ENCODE peak calls at places on chromosomes 11 and 22, in four cellular contexts. One of them, this sample, is unnamed.

GRCh38 chr22:39530692-39531331 is 1.7 kb downstream of the RPS19BP1 start:
- DNase-seq in AG04450: no peak
- DNase-seq in foreskin fibroblast: peak; percentile 64
- DNase-seq in cardiac fibroblast: peak; percentile 67
- DNase-seq in this sample: no peak

GRCh38 chr11:128550967-128551522 is 36.3 kb downstream of the ETS1 start:
- DNase-seq in AG04450: no peak
- DNase-seq in foreskin fibroblast: no peak
- DNase-seq in cardiac fibroblast: no peak
- DNase-seq in this sample: no peak

GRCh38 chr11:130023204-130023603 is 20.6 kb upstream of the PRDM10 start:
- DNase-seq in AG04450: no peak
- DNase-seq in foreskin fibroblast: peak; percentile 75
- DNase-seq in cardiac fibroblast: peak; percentile 62
- DNase-seq in this sample: peak; percentile 45

GRCh38 chr22:44205713-44206645 is 25.3 kb downstream of the PARVG start:
- DNase-seq in AG04450: no peak
- DNase-seq in foreskin fibroblast: no peak
- DNase-seq in cardiac fibroblast: no peak
- DNase-seq in this sample: no peak

GRCh38 chr11:74634537-74634936 is 42.2 kb downstream of the POLD3 start:
- DNase-seq in AG04450: no peak
- DNase-seq in foreskin fibroblast: peak; percentile 49
- DNase-seq in cardiac fibroblast: peak; percentile 57
- DNase-seq in this sample: no peak

GRCh38 chr22:18057568-18058209 is 20.1 kb upstream of the PEX26 start:
- DNase-seq in AG04450: peak; percentile 95
- DNase-seq in foreskin fibroblast: peak; percentile 97
- DNase-seq in cardiac fibroblast: peak; percentile 98
- DNase-seq in this sample: peak; percentile 83

GRCh38 chr22:38741166-38741565 is 14.6 kb downstream of the SUN2 start:
- DNase-seq in AG04450: no peak
- DNase-seq in foreskin fibroblast: no peak
- DNase-seq in cardiac fibroblast: no peak
- DNase-seq in this sample: no peak

GRCh38 chr22:49608228-49608627 is 219.4 kb downstream of the BRD1 start:
- DNase-seq in AG04450: no peak
- DNase-seq in foreskin fibroblast: no peak
- DNase-seq in cardiac fibroblast: no peak
- DNase-seq in this sample: no peak

GRCh38 chr11:120985718-120986569 is 38.0 kb upstream of the TBCEL start:
- DNase-seq in AG04450: no peak
- DNase-seq in foreskin fibroblast: peak; percentile 75
- DNase-seq in cardiac fibroblast: peak; percentile 60
- DNase-seq in this sample: peak; percentile 52

GRCh38 chr11:26896716-26897115 is 97.2 kb upstream of the FIBIN start:
- DNase-seq in AG04450: no peak
- DNase-seq in foreskin fibroblast: peak; percentile 26
- DNase-seq in cardiac fibroblast: peak; percentile 26
- DNase-seq in this sample: no peak

GRCh38 chr11:126284829-126285228 is 1.9 kb downstream of the TIRAP start:
- DNase-seq in AG04450: peak; percentile 85
- DNase-seq in foreskin fibroblast: peak; percentile 97
- DNase-seq in cardiac fibroblast: peak; percentile 89
- DNase-seq in this sample: peak; percentile 80

GRCh38 chr11:82942376-82942775 is 40.8 kb downstream of the DDIAS start:
- DNase-seq in AG04450: no peak
- DNase-seq in foreskin fibroblast: no peak
- DNase-seq in cardiac fibroblast: no peak
- DNase-seq in this sample: no peak

GRCh38 chr11:73288873-73289707 is 17.0 kb downstream of the P2RY6 start:
- DNase-seq in AG04450: no peak
- DNase-seq in foreskin fibroblast: peak; percentile 79
- DNase-seq in cardiac fibroblast: peak; percentile 81
- DNase-seq in this sample: peak; percentile 69
- H3K4me3 ChIP-seq in AG04450: no peak overlapping the region
- H3K4me3 ChIP-seq in foreskin fibroblast: no peak overlapping the region
- H3K4me3 ChIP-seq in cardiac fibroblast: no peak overlapping the region
- H3K4me3 ChIP-seq in this sample: no peak overlapping the region

GRCh38 chr22:42893366-42894150 is 36.5 kb upstream of the ARFGAP3 start:
- DNase-seq in AG04450: no peak
- DNase-seq in foreskin fibroblast: no peak
- DNase-seq in cardiac fibroblast: no peak
- DNase-seq in this sample: no peak
- H3K4me3 ChIP-seq in AG04450: no peak overlapping the region
- H3K4me3 ChIP-seq in foreskin fibroblast: no peak overlapping the region
- H3K4me3 ChIP-seq in cardiac fibroblast: no peak overlapping the region
- H3K4me3 ChIP-seq in this sample: no peak overlapping the region

GRCh38 chr22:16603448-16603768 is 10.8 kb upstream of the CCT8L2 start:
- DNase-seq in AG04450: no peak
- DNase-seq in foreskin fibroblast: peak; percentile 1
- DNase-seq in cardiac fibroblast: no peak
- DNase-seq in this sample: no peak

GRCh38 chr22:16601437-16602223 is 9.0 kb upstream of the CCT8L2 start:
- DNase-seq in AG04450: no peak
- DNase-seq in foreskin fibroblast: peak; percentile 42
- DNase-seq in cardiac fibroblast: peak; percentile 1
- DNase-seq in this sample: no peak
- H3K4me3 ChIP-seq in AG04450: no peak overlapping the region
- H3K4me3 ChIP-seq in foreskin fibroblast: no peak overlapping the region
- H3K4me3 ChIP-seq in cardiac fibroblast: peak overlapping the region; percentile 11
- H3K4me3 ChIP-seq in this sample: peak overlapping the region; percentile 28

DNA sequence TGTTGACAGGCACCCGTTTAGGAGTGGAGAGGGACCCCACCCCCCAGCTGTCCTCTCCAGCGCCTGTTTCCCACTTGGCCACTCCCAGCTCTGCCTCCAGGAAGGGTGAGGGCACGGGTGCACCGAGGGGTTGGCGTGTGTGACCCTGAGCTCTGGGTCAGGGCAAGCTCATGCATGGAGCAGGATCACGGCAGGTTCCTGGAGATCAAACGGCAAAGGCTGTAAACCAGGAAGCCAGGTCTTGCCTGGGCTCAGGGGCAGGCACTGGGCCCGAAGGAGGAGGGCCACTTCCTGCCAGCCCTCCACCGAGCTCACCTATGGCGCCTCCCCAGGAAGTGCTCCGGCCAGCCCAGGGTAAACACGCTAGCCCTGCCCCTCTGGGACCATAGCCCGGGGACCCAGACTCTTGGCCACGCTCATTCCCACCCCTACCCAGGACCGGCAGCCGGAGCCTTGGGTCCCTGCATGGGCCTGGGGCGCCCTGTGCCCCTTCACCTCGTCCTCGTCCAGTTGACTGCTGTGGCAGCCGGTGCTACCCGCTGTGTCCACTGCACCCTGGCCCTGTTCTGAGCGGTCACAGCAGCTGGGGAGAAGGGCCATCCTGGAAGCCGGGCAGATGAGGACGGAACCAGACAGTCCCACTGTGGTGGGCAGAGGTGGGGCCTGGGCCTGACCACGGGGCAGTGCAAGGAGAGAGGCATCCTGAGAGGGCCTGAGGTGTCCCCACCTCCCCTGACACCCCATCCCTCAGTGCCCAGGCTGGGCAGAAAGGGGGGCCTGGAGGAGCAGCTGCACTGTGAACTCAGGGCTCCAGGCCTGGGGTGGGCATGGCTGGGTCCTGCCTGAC is 1.0 kb upstream of the EPS8L2 start:
- DNase-seq in AG04450: no peak
- DNase-seq in foreskin fibroblast: no peak
- DNase-seq in cardiac fibroblast: no peak
- DNase-seq in this sample: no peak
- H3K4me3 ChIP-seq in AG04450: peak overlapping the region; percentile 67
- H3K4me3 ChIP-seq in foreskin fibroblast: peak overlapping the region; percentile 68
- H3K4me3 ChIP-seq in cardiac fibroblast: no peak overlapping the region
- H3K4me3 ChIP-seq in this sample: no peak overlapping the region

DNA sequence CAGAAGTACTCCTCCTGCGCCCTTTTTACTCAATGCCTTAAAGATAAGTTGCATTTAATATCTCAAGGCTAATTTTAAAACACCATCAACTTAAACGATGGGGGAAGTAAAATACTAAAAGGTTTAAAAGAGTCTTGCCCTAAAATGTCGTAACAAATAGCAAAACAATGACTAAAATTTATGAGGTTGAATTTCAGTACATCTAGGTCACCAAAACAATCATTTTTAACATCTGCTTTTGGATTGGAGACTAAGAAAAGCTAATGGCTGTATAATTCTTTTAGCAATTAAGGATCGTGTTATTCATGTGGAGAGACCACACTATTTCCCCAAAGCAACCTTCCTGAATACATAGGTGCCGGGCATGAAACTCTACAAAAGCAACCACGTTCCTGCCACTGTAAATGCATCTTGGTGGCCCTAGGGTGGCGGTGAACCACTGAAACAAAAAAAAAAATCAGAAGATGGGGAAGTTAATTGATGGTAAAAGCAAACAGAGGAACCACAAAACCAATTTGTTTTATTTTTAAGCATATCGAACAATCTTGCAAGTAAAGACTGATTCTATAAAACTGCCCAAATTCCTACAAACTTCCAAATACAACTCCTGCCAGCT is 45.8 kb downstream of the CELF1 start:
- DNase-seq in AG04450: no peak
- DNase-seq in foreskin fibroblast: peak; percentile 62
- DNase-seq in cardiac fibroblast: no peak
- DNase-seq in this sample: no peak
- H3K4me3 ChIP-seq in AG04450: no peak overlapping the region
- H3K4me3 ChIP-seq in foreskin fibroblast: no peak overlapping the region
- H3K4me3 ChIP-seq in cardiac fibroblast: no peak overlapping the region
- H3K4me3 ChIP-seq in this sample: no peak overlapping the region

GRCh38 chr22:37559521-37559900 is 769 bp upstream of the CDC42EP1 start:
- DNase-seq in AG04450: no peak
- DNase-seq in foreskin fibroblast: no peak
- DNase-seq in cardiac fibroblast: no peak
- DNase-seq in this sample: no peak
- H3K4me3 ChIP-seq in AG04450: peak overlapping the region; percentile 54
- H3K4me3 ChIP-seq in foreskin fibroblast: peak overlapping the region; percentile 98
- H3K4me3 ChIP-seq in cardiac fibroblast: no peak overlapping the region
- H3K4me3 ChIP-seq in this sample: peak overlapping the region; percentile 99

This sample was measured in SJSA1.